ENCODE peak calls at places on chromosomes 12 and 14, in six cellular contexts. V is GM23248; A is CD4-positive, alpha-beta T cell; L is esophagus muscularis mucosa; H is left ventricle myocardium inferior; X is lower lobe of right lung. E is an unnamed sample.

GRCh38 chr14:100530270-100531072 is 56.7 kb downstream of the BEGAIN start:
- DNase-seq in V (no peak), A (no peak), L (no peak), H (peak; percentile 4), X (peak; percentile 31), E (peak; percentile 68)

GRCh38 chr12:30501718-30502117 is 194.0 kb downstream of the IPO8 start:
- DNase-seq in V (no peak), A (no peak), L (no peak), H (no peak), X (no peak), E (no peak)

GRCh38 chr14:98203421-98203820 is 1068.6 kb downstream of the BCL11B start:
- DNase-seq in V (no peak), A (no peak), L (no peak), H (no peak), X (no peak), E (no peak)

GRCh38 chr14:49549881-49550280 is 36.3 kb downstream of the RPS29 start:
- DNase-seq in V (peak; percentile 66), A (no peak), L (peak; percentile 80), H (no peak), X (no peak), E (no peak)

GRCh38 chr12:56808954-56809353 is 45.8 kb downstream of the HSD17B6 start:
- DNase-seq in V (peak; percentile 4), A (no peak), L (no peak), H (no peak), X (no peak), E (peak; percentile 67)

GRCh38 chr12:93094988-93095737 is 166.1 kb upstream of the EEA1 start:
- DNase-seq in V (no peak), A (no peak), L (no peak), H (no peak), X (no peak), E (no peak)

GRCh38 chr12:26091837-26092236 is 33.0 kb downstream of the BHLHE41 start:
- DNase-seq in V (no peak), A (no peak), L (no peak), H (no peak), X (no peak), E (no peak)

GRCh38 chr12:7542813-7543212 is 39.2 kb upstream of the CD163 start:
- DNase-seq in V (peak; percentile 79), A (no peak), L (no peak), H (no peak), X (no peak), E (no peak)

GRCh38 chr14:100629098-100629497 is 41.9 kb upstream of the BEGAIN start:
- DNase-seq in V (no peak), A (no peak), L (no peak), H (no peak), X (no peak), E (no peak)

GRCh38 chr12:43113153-43113552 is 438.9 kb downstream of the ADAMTS20 start:
- DNase-seq in V (peak; percentile 84), A (no peak), L (no peak), H (no peak), X (no peak), E (no peak)

GRCh38 chr12:11805043-11805442 is 155.6 kb downstream of the ETV6 start:
- DNase-seq in V (peak; percentile 20), A (no peak), L (no peak), H (no peak), X (no peak), E (no peak)

GRCh38 chr14:102775855-102776760 is 1.1 kb upstream of the TRAF3 start:
- DNase-seq in V (peak; percentile 90), A (no peak), L (no peak), H (no peak), X (no peak), E (no peak)

GRCh38 chr12:27575099-27575779 is 51.2 kb downstream of the PPFIBP1 start:
- DNase-seq in V (no peak), A (no peak), L (no peak), H (no peak), X (no peak), E (no peak)

GRCh38 chr12:89160716-89161123 is 191.6 kb downstream of the DUSP6 start:
- DNase-seq in V (peak; percentile 92), A (no peak), L (peak; percentile 93), H (peak; percentile 67), X (peak; percentile 65), E (peak; percentile 78)

GRCh38 chr12:98499668-98500456 is 15.5 kb upstream of the TMPO start:
- DNase-seq in V (no peak), A (no peak), L (no peak), H (no peak), X (no peak), E (no peak)

GRCh38 chr12:25121916-25122315 is 73.0 kb downstream of the DNAI7 start:
- DNase-seq in V (peak; percentile 10), A (no peak), L (no peak), H (no peak), X (no peak), E (no peak)

GRCh38 chr12:53147653-53148052 is 32.9 kb upstream of the ZNF740 start:
- DNase-seq in V (no peak), A (no peak), L (no peak), H (no peak), X (no peak), E (no peak)

GRCh38 chr14:23984891-23985607 is 3.7 kb upstream of the DHRS4L2 start:
- DNase-seq in V (peak; percentile 93), A (no peak), L (no peak), H (no peak), X (no peak), E (no peak)

GRCh38 chr12:75722714-75723200 is 211.3 kb upstream of the KRR1 start:
- DNase-seq in V (peak; percentile 97), A (peak; percentile 6), L (no peak), H (no peak), X (no peak), E (no peak)

GRCh38 chr14:55739967-55740707 is 160.1 kb downstream of the KTN1 start:
- DNase-seq in V (no peak), A (no peak), L (no peak), H (no peak), X (no peak), E (no peak)

GRCh38 chr14:90574640-90575131 is 177.9 kb downstream of the CALM1 start:
- DNase-seq in V (no peak), A (no peak), L (no peak), H (peak; percentile 69), X (no peak), E (no peak)

GRCh38 chr12:120928864-120929652 is 24.9 kb upstream of the SPPL3 start:
- DNase-seq in V (no peak), A (no peak), L (no peak), H (no peak), X (no peak), E (peak; percentile 78)

GRCh38 chr12:116601524-116601923 is 42.3 kb downstream of the MAP1LC3B2 start:
- DNase-seq in V (peak; percentile 61), A (no peak), L (no peak), H (no peak), X (no peak), E (no peak)

GRCh38 chr14:87250992-87251391 is 742.0 kb downstream of the GALC start:
- DNase-seq in V (no peak), A (no peak), L (no peak), H (no peak), X (no peak), E (no peak)

GRCh38 chr12:53102883-53103807 is at the start of gene SOAT2:
- DNase-seq in V (no peak), A (peak; percentile 32), L (no peak), H (no peak), X (no peak), E (no peak)

GRCh38 chr14:72063761-72064282 is 131.6 kb downstream of the RGS6 start:
- DNase-seq in V (no peak), A (no peak), L (no peak), H (no peak), X (no peak), E (no peak)

GRCh38 chr14:26839481-26839880 is 241.6 kb upstream of the NOVA1 start:
- DNase-seq in V (peak; percentile 4), A (no peak), L (no peak), H (no peak), X (no peak), E (no peak)

GRCh38 chr14:23252420-23253333 is 14.9 kb downstream of the RNF212B start:
- DNase-seq in V (no peak), A (no peak), L (no peak), H (no peak), X (no peak), E (no peak)

GRCh38 chr14:102503576-102504224 is 5.9 kb downstream of the ANKRD9 start:
- DNase-seq in V (no peak), A (no peak), L (no peak), H (no peak), X (no peak), E (no peak)

GRCh38 chr14:68146812-68147211 is 327.2 kb downstream of the RAD51B start:
- DNase-seq in V (peak; percentile 96), A (no peak), L (no peak), H (no peak), X (no peak), E (no peak)
- H3K27ac ChIP-seq in V (peak overlapping the region; percentile 85), A (no peak overlapping the region), L (peak overlapping the region; percentile 91), H (peak overlapping the region; percentile 89), X (peak overlapping the region; percentile 67), E (peak overlapping the region; percentile 99)

DNA sequence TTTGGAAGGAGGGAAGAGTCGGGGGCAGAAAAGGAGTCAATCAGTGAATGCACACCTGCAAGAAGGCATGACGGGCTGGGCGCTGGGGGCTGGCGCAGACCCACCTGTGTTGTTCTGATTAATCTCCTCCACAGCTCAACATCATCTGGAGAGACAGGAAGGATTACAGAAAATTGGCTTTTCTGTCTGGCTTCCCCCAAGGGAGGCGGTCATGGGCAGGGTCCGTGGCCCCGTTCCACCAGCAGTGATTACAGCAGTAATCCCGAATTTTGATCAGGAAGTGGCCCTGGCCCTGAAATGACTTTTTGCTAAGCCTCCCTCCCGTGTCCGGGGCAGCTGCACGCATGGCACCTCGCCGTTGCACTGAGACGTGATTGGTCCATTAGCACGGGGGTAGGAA is 24.4 kb upstream of the GALNT9 start:
- DNase-seq in V (no peak), A (no peak), L (no peak), H (no peak), X (peak; percentile 40), E (no peak)
- H3K9me3 ChIP-seq in V (no peaks in the 10 kb centered on the region), A (no peaks in the 10 kb centered on the region), L (no peaks in the 10 kb centered on the region), H (peaks cover 6% of the 10 kb centered on the region), X (no peaks in the 10 kb centered on the region), E (no peaks in the 10 kb centered on the region)

DNA sequence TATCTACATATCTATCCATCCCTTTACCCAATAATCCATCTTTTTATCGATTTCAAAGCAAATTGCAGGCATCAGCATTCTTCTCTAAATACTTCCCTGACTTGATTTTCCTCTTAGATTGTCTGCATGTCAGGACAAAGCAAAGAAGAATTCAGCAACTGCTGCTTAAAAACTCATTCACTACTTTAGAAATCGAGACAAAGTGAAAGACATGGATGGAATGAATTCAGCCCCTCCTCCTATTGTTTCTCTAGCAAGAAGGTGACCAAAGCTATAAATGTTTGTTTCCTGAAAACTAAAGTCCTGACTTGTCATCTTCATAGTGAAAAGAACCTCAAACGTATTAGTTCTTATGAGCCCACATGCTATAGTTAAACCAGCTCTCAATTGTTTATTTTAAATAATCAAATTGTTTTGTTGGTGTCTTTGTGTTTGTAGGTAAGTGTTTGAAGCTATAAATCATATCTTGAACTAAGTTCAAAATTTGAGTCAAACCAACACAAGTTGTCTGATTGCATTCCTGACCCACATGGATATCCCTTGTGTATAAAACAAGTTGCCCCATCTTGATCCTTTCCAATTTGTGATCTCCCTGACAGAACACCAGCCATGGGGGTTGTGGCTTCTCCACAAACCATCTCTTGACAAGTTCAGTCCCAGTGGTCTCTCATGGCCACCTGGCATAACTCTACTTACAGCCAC is 58.6 kb upstream of the ARHGAP5 start:
- DNase-seq in V (no peak), A (no peak), L (no peak), H (no peak), X (no peak), E (no peak)
- H3K27ac ChIP-seq in V (no peak overlapping the region), A (no peak overlapping the region), L (peak overlapping the region; percentile 32), H (peak overlapping the region; percentile 67), X (no peak overlapping the region), E (peak overlapping the region; percentile 7)

GRCh38 chr14:94722397-94722796 is 47.5 kb downstream of the GSC start:
- DNase-seq in V (no peak), A (no peak), L (no peak), H (no peak), X (no peak), E (no peak)
- H3K9me3 ChIP-seq in V (no peaks in the 10 kb centered on the region), A (no peaks in the 10 kb centered on the region), L (no peaks in the 10 kb centered on the region), H (no peaks in the 10 kb centered on the region), X (no peaks in the 10 kb centered on the region), E (no peaks in the 10 kb centered on the region)